ENCODE peak calls at places on chromosomes 3 and 15, in six cellular contexts. One of them, this sample, is unnamed.

GRCh38 chr3:71052725-71053124 is 530.8 kb downstream of the FOXP1 start:
- DNase-seq in choroid plexus epithelial cell: no peak
- DNase-seq in bronchial epithelial cell: no peak
- DNase-seq in RPMI7951: no peak
- DNase-seq in stimulated activated CD4-positive, alpha-beta T cell treated with anti-CD3 and anti-CD28 coated beads, Interleukin-4, amount 100 ng/mL, for 1 hour: no peak
- DNase-seq in H4: no peak
- DNase-seq in this sample: no peak

GRCh38 chr15:68052431-68052830 is 1.7 kb upstream of the PIAS1 start:
- DNase-seq in choroid plexus epithelial cell: no peak
- DNase-seq in bronchial epithelial cell: peak; percentile 49
- DNase-seq in RPMI7951: no peak
- DNase-seq in stimulated activated CD4-positive, alpha-beta T cell treated with anti-CD3 and anti-CD28 coated beads, Interleukin-4, amount 100 ng/mL, for 1 hour: no peak
- DNase-seq in H4: no peak
- DNase-seq in this sample: no peak

GRCh38 chr3:184039414-184039813 is 7.9 kb downstream of the HTR3D start:
- DNase-seq in choroid plexus epithelial cell: no peak
- DNase-seq in bronchial epithelial cell: peak; percentile 92
- DNase-seq in RPMI7951: no peak
- DNase-seq in stimulated activated CD4-positive, alpha-beta T cell treated with anti-CD3 and anti-CD28 coated beads, Interleukin-4, amount 100 ng/mL, for 1 hour: no peak
- DNase-seq in H4: no peak
- DNase-seq in this sample: no peak

GRCh38 chr3:192566706-192567290 is 160.5 kb downstream of the FGF12 start:
- DNase-seq in choroid plexus epithelial cell: peak; percentile 96
- DNase-seq in bronchial epithelial cell: peak; percentile 74
- DNase-seq in RPMI7951: peak; percentile 68
- DNase-seq in stimulated activated CD4-positive, alpha-beta T cell treated with anti-CD3 and anti-CD28 coated beads, Interleukin-4, amount 100 ng/mL, for 1 hour: peak; percentile 54
- DNase-seq in H4: peak; percentile 77
- DNase-seq in this sample: peak; percentile 44

GRCh38 chr3:172569128-172570008 is 46.1 kb upstream of the TNFSF10 start:
- DNase-seq in choroid plexus epithelial cell: peak; percentile 29
- DNase-seq in bronchial epithelial cell: peak; percentile 47
- DNase-seq in RPMI7951: no peak
- DNase-seq in stimulated activated CD4-positive, alpha-beta T cell treated with anti-CD3 and anti-CD28 coated beads, Interleukin-4, amount 100 ng/mL, for 1 hour: no peak
- DNase-seq in H4: no peak
- DNase-seq in this sample: no peak

GRCh38 chr3:180250172-180250571 is 213.4 kb upstream of the PEX5L start:
- DNase-seq in choroid plexus epithelial cell: no peak
- DNase-seq in bronchial epithelial cell: peak; percentile 90
- DNase-seq in RPMI7951: no peak
- DNase-seq in stimulated activated CD4-positive, alpha-beta T cell treated with anti-CD3 and anti-CD28 coated beads, Interleukin-4, amount 100 ng/mL, for 1 hour: no peak
- DNase-seq in H4: peak; percentile 57
- DNase-seq in this sample: peak; percentile 71

GRCh38 chr3:73832426-73832825 is 207.7 kb upstream of the PDZRN3 start:
- DNase-seq in choroid plexus epithelial cell: no peak
- DNase-seq in bronchial epithelial cell: no peak
- DNase-seq in RPMI7951: no peak
- DNase-seq in stimulated activated CD4-positive, alpha-beta T cell treated with anti-CD3 and anti-CD28 coated beads, Interleukin-4, amount 100 ng/mL, for 1 hour: no peak
- DNase-seq in H4: no peak
- DNase-seq in this sample: no peak

GRCh38 chr3:127536818-127537810 is 53.4 kb downstream of the TPRA1 start:
- DNase-seq in choroid plexus epithelial cell: no peak
- DNase-seq in bronchial epithelial cell: no peak
- DNase-seq in RPMI7951: no peak
- DNase-seq in stimulated activated CD4-positive, alpha-beta T cell treated with anti-CD3 and anti-CD28 coated beads, Interleukin-4, amount 100 ng/mL, for 1 hour: no peak
- DNase-seq in H4: no peak
- DNase-seq in this sample: no peak

GRCh38 chr3:72368331-72368975 is 479.8 kb downstream of the SHQ1 start:
- DNase-seq in choroid plexus epithelial cell: no peak
- DNase-seq in bronchial epithelial cell: no peak
- DNase-seq in RPMI7951: peak; percentile 29
- DNase-seq in stimulated activated CD4-positive, alpha-beta T cell treated with anti-CD3 and anti-CD28 coated beads, Interleukin-4, amount 100 ng/mL, for 1 hour: no peak
- DNase-seq in H4: no peak
- DNase-seq in this sample: no peak

GRCh38 chr3:196237203-196237602 is 20.9 kb downstream of the SLC51A start:
- DNase-seq in choroid plexus epithelial cell: no peak
- DNase-seq in bronchial epithelial cell: no peak
- DNase-seq in RPMI7951: no peak
- DNase-seq in stimulated activated CD4-positive, alpha-beta T cell treated with anti-CD3 and anti-CD28 coated beads, Interleukin-4, amount 100 ng/mL, for 1 hour: no peak
- DNase-seq in H4: no peak
- DNase-seq in this sample: no peak

GRCh38 chr3:184553385-184553784 is 8.2 kb upstream of the EPHB3 start:
- DNase-seq in choroid plexus epithelial cell: no peak
- DNase-seq in bronchial epithelial cell: no peak
- DNase-seq in RPMI7951: no peak
- DNase-seq in stimulated activated CD4-positive, alpha-beta T cell treated with anti-CD3 and anti-CD28 coated beads, Interleukin-4, amount 100 ng/mL, for 1 hour: no peak
- DNase-seq in H4: no peak
- DNase-seq in this sample: no peak

GRCh38 chr15:39709941-39710340 is 72.7 kb downstream of the FSIP1 start:
- DNase-seq in choroid plexus epithelial cell: peak; percentile 52
- DNase-seq in bronchial epithelial cell: no peak
- DNase-seq in RPMI7951: no peak
- DNase-seq in stimulated activated CD4-positive, alpha-beta T cell treated with anti-CD3 and anti-CD28 coated beads, Interleukin-4, amount 100 ng/mL, for 1 hour: no peak
- DNase-seq in H4: no peak
- DNase-seq in this sample: no peak

GRCh38 chr3:135926664-135927063 is 38.9 kb upstream of the PPP2R3A start:
- DNase-seq in choroid plexus epithelial cell: no peak
- DNase-seq in bronchial epithelial cell: no peak
- DNase-seq in RPMI7951: no peak
- DNase-seq in stimulated activated CD4-positive, alpha-beta T cell treated with anti-CD3 and anti-CD28 coated beads, Interleukin-4, amount 100 ng/mL, for 1 hour: no peak
- DNase-seq in H4: no peak
- DNase-seq in this sample: no peak

GRCh38 chr15:83475551-83475950 is 28.4 kb downstream of the SH3GL3 start:
- DNase-seq in choroid plexus epithelial cell: peak; percentile 46
- DNase-seq in bronchial epithelial cell: peak; percentile 66
- DNase-seq in RPMI7951: peak; percentile 10
- DNase-seq in stimulated activated CD4-positive, alpha-beta T cell treated with anti-CD3 and anti-CD28 coated beads, Interleukin-4, amount 100 ng/mL, for 1 hour: no peak
- DNase-seq in H4: no peak
- DNase-seq in this sample: peak; percentile 20

GRCh38 chr3:12484983-12485327 is 675 bp downstream of the TSEN2 start:
- DNase-seq in choroid plexus epithelial cell: peak; percentile 29
- DNase-seq in bronchial epithelial cell: peak; percentile 14
- DNase-seq in RPMI7951: no peak
- DNase-seq in stimulated activated CD4-positive, alpha-beta T cell treated with anti-CD3 and anti-CD28 coated beads, Interleukin-4, amount 100 ng/mL, for 1 hour: no peak
- DNase-seq in H4: no peak
- DNase-seq in this sample: no peak

GRCh38 chr3:141561426-141562034 is 74.7 kb downstream of the RASA2 start:
- DNase-seq in choroid plexus epithelial cell: peak; percentile 87
- DNase-seq in bronchial epithelial cell: peak; percentile 70
- DNase-seq in RPMI7951: peak; percentile 59
- DNase-seq in stimulated activated CD4-positive, alpha-beta T cell treated with anti-CD3 and anti-CD28 coated beads, Interleukin-4, amount 100 ng/mL, for 1 hour: no peak
- DNase-seq in H4: peak; percentile 52
- DNase-seq in this sample: peak; percentile 42

GRCh38 chr15:70348581-70349344 is 251.0 kb upstream of the TLE3 start:
- DNase-seq in choroid plexus epithelial cell: no peak
- DNase-seq in bronchial epithelial cell: no peak
- DNase-seq in RPMI7951: peak; percentile 82
- DNase-seq in stimulated activated CD4-positive, alpha-beta T cell treated with anti-CD3 and anti-CD28 coated beads, Interleukin-4, amount 100 ng/mL, for 1 hour: no peak
- DNase-seq in H4: no peak
- DNase-seq in this sample: no peak

GRCh38 chr15:79779739-79780138 is 117.1 kb downstream of the MTHFS start:
- DNase-seq in choroid plexus epithelial cell: no peak
- DNase-seq in bronchial epithelial cell: no peak
- DNase-seq in RPMI7951: no peak
- DNase-seq in stimulated activated CD4-positive, alpha-beta T cell treated with anti-CD3 and anti-CD28 coated beads, Interleukin-4, amount 100 ng/mL, for 1 hour: no peak
- DNase-seq in H4: no peak
- DNase-seq in this sample: no peak

GRCh38 chr3:71102111-71103039 is 481.2 kb downstream of the FOXP1 start:
- DNase-seq in choroid plexus epithelial cell: peak; percentile 94
- DNase-seq in bronchial epithelial cell: peak; percentile 85
- DNase-seq in RPMI7951: peak; percentile 46
- DNase-seq in stimulated activated CD4-positive, alpha-beta T cell treated with anti-CD3 and anti-CD28 coated beads, Interleukin-4, amount 100 ng/mL, for 1 hour: no peak
- DNase-seq in H4: peak; percentile 67
- DNase-seq in this sample: peak; percentile 91

GRCh38 chr15:76994001-76994400 is 925 bp upstream of the PSTPIP1 start:
- DNase-seq in choroid plexus epithelial cell: no peak
- DNase-seq in bronchial epithelial cell: peak; percentile 66
- DNase-seq in RPMI7951: peak; percentile 12
- DNase-seq in stimulated activated CD4-positive, alpha-beta T cell treated with anti-CD3 and anti-CD28 coated beads, Interleukin-4, amount 100 ng/mL, for 1 hour: peak; percentile 60
- DNase-seq in H4: no peak
- DNase-seq in this sample: no peak

GRCh38 chr3:188001052-188001567 is 152.8 kb upstream of the LPP start:
- DNase-seq in choroid plexus epithelial cell: no peak
- DNase-seq in bronchial epithelial cell: no peak
- DNase-seq in RPMI7951: no peak
- DNase-seq in stimulated activated CD4-positive, alpha-beta T cell treated with anti-CD3 and anti-CD28 coated beads, Interleukin-4, amount 100 ng/mL, for 1 hour: no peak
- DNase-seq in H4: no peak
- DNase-seq in this sample: no peak

GRCh38 chr3:78974181-78974770 is 793.5 kb downstream of the ROBO1 start:
- DNase-seq in choroid plexus epithelial cell: peak; percentile 62
- DNase-seq in bronchial epithelial cell: peak; percentile 57
- DNase-seq in RPMI7951: peak; percentile 72
- DNase-seq in stimulated activated CD4-positive, alpha-beta T cell treated with anti-CD3 and anti-CD28 coated beads, Interleukin-4, amount 100 ng/mL, for 1 hour: no peak
- DNase-seq in H4: no peak
- DNase-seq in this sample: peak; percentile 59

GRCh38 chr3:46912986-46913385 is 35.5 kb downstream of the PTH1R start:
- DNase-seq in choroid plexus epithelial cell: no peak
- DNase-seq in bronchial epithelial cell: no peak
- DNase-seq in RPMI7951: no peak
- DNase-seq in stimulated activated CD4-positive, alpha-beta T cell treated with anti-CD3 and anti-CD28 coated beads, Interleukin-4, amount 100 ng/mL, for 1 hour: no peak
- DNase-seq in H4: no peak
- DNase-seq in this sample: no peak

GRCh38 chr15:37136666-37137065 is 36.3 kb upstream of the MEIS2 start:
- DNase-seq in choroid plexus epithelial cell: peak; percentile 41
- DNase-seq in bronchial epithelial cell: no peak
- DNase-seq in RPMI7951: no peak
- DNase-seq in stimulated activated CD4-positive, alpha-beta T cell treated with anti-CD3 and anti-CD28 coated beads, Interleukin-4, amount 100 ng/mL, for 1 hour: no peak
- DNase-seq in H4: no peak
- DNase-seq in this sample: no peak

GRCh38 chr15:48940508-48940907 is 23.2 kb downstream of the SHC4 start:
- DNase-seq in choroid plexus epithelial cell: peak; percentile 95
- DNase-seq in bronchial epithelial cell: peak; percentile 86
- DNase-seq in RPMI7951: peak; percentile 96
- DNase-seq in stimulated activated CD4-positive, alpha-beta T cell treated with anti-CD3 and anti-CD28 coated beads, Interleukin-4, amount 100 ng/mL, for 1 hour: no peak
- DNase-seq in H4: peak; percentile 54
- DNase-seq in this sample: peak; percentile 91

GRCh38 chr3:112149136-112149535 is 16.1 kb upstream of the GCSAM start:
- DNase-seq in choroid plexus epithelial cell: no peak
- DNase-seq in bronchial epithelial cell: peak; percentile 98
- DNase-seq in RPMI7951: no peak
- DNase-seq in stimulated activated CD4-positive, alpha-beta T cell treated with anti-CD3 and anti-CD28 coated beads, Interleukin-4, amount 100 ng/mL, for 1 hour: no peak
- DNase-seq in H4: no peak
- DNase-seq in this sample: no peak

GRCh38 chr3:119893769-119894168 is 111.9 kb downstream of the NR1I2 start:
- DNase-seq in choroid plexus epithelial cell: no peak
- DNase-seq in bronchial epithelial cell: no peak
- DNase-seq in RPMI7951: no peak
- DNase-seq in stimulated activated CD4-positive, alpha-beta T cell treated with anti-CD3 and anti-CD28 coated beads, Interleukin-4, amount 100 ng/mL, for 1 hour: no peak
- DNase-seq in H4: no peak
- DNase-seq in this sample: no peak

GRCh38 chr15:28977377-28978010 is 91.7 kb downstream of the APBA2 start:
- DNase-seq in choroid plexus epithelial cell: peak; percentile 96
- DNase-seq in bronchial epithelial cell: peak; percentile 96
- DNase-seq in RPMI7951: peak; percentile 91
- DNase-seq in stimulated activated CD4-positive, alpha-beta T cell treated with anti-CD3 and anti-CD28 coated beads, Interleukin-4, amount 100 ng/mL, for 1 hour: no peak
- DNase-seq in H4: peak; percentile 92
- DNase-seq in this sample: peak; percentile 97

GRCh38 chr15:33234019-33234418 is 39.5 kb upstream of the FMN1 start:
- DNase-seq in choroid plexus epithelial cell: peak; percentile 84
- DNase-seq in bronchial epithelial cell: peak; percentile 64
- DNase-seq in RPMI7951: peak; percentile 65
- DNase-seq in stimulated activated CD4-positive, alpha-beta T cell treated with anti-CD3 and anti-CD28 coated beads, Interleukin-4, amount 100 ng/mL, for 1 hour: no peak
- DNase-seq in H4: peak; percentile 42
- DNase-seq in this sample: peak; percentile 37

GRCh38 chr3:45906681-45907220 is 20.4 kb downstream of the CCR9 start:
- DNase-seq in choroid plexus epithelial cell: peak; percentile 81
- DNase-seq in bronchial epithelial cell: peak; percentile 18
- DNase-seq in RPMI7951: peak; percentile 63
- DNase-seq in stimulated activated CD4-positive, alpha-beta T cell treated with anti-CD3 and anti-CD28 coated beads, Interleukin-4, amount 100 ng/mL, for 1 hour: no peak
- DNase-seq in H4: peak; percentile 11
- DNase-seq in this sample: peak; percentile 34

GRCh38 chr3:188786424-188786823 is 385.3 kb upstream of the TPRG1 start:
- DNase-seq in choroid plexus epithelial cell: no peak
- DNase-seq in bronchial epithelial cell: no peak
- DNase-seq in RPMI7951: no peak
- DNase-seq in stimulated activated CD4-positive, alpha-beta T cell treated with anti-CD3 and anti-CD28 coated beads, Interleukin-4, amount 100 ng/mL, for 1 hour: no peak
- DNase-seq in H4: no peak
- DNase-seq in this sample: no peak

GRCh38 chr3:193520738-193521137 is 34.0 kb downstream of the ATP13A4 start:
- DNase-seq in choroid plexus epithelial cell: no peak
- DNase-seq in bronchial epithelial cell: no peak
- DNase-seq in RPMI7951: no peak
- DNase-seq in stimulated activated CD4-positive, alpha-beta T cell treated with anti-CD3 and anti-CD28 coated beads, Interleukin-4, amount 100 ng/mL, for 1 hour: no peak
- DNase-seq in H4: no peak
- DNase-seq in this sample: no peak

GRCh38 chr3:11642455-11643162 is 1.1 kb downstream of the VGLL4 start:
- DNase-seq in choroid plexus epithelial cell: peak; percentile 90
- DNase-seq in bronchial epithelial cell: peak; percentile 46
- DNase-seq in RPMI7951: peak; percentile 88
- DNase-seq in stimulated activated CD4-positive, alpha-beta T cell treated with anti-CD3 and anti-CD28 coated beads, Interleukin-4, amount 100 ng/mL, for 1 hour: peak; percentile 59
- DNase-seq in H4: peak; percentile 67
- DNase-seq in this sample: peak; percentile 70